ENCODE peak calls at places on chromosomes 5 and 9, in five cellular contexts. One of them, this sample, is unnamed.

GRCh38 chr5:167049771-167050567 is 1241.5 kb upstream of the WWC1 start:
- DNase-seq in glutamatergic neuron: no peak
- DNase-seq in gastrocnemius medialis: no peak
- DNase-seq in CD4-positive, alpha-beta T cell: no peak
- DNase-seq in dorsolateral prefrontal cortex: no peak
- DNase-seq in this sample: no peak

GRCh38 chr9:93108301-93109041 is 12.5 kb downstream of the CARD19 start:
- DNase-seq in glutamatergic neuron: peak; percentile 14
- DNase-seq in gastrocnemius medialis: no peak
- DNase-seq in CD4-positive, alpha-beta T cell: no peak
- DNase-seq in dorsolateral prefrontal cortex: no peak
- DNase-seq in this sample: peak; percentile 2

GRCh38 chr9:93004561-93004960 is 53.9 kb upstream of the SUSD3 start:
- DNase-seq in glutamatergic neuron: no peak
- DNase-seq in gastrocnemius medialis: no peak
- DNase-seq in CD4-positive, alpha-beta T cell: no peak
- DNase-seq in dorsolateral prefrontal cortex: no peak
- DNase-seq in this sample: no peak

GRCh38 chr9:131400627-131401026 is 6.7 kb downstream of the PRRC2B start:
- DNase-seq in glutamatergic neuron: no peak
- DNase-seq in gastrocnemius medialis: no peak
- DNase-seq in CD4-positive, alpha-beta T cell: no peak
- DNase-seq in dorsolateral prefrontal cortex: no peak
- DNase-seq in this sample: no peak

GRCh38 chr9:131422241-131422792 is 28.4 kb downstream of the PRRC2B start:
- DNase-seq in glutamatergic neuron: no peak
- DNase-seq in gastrocnemius medialis: peak; percentile 41
- DNase-seq in CD4-positive, alpha-beta T cell: no peak
- DNase-seq in dorsolateral prefrontal cortex: no peak
- DNase-seq in this sample: no peak

GRCh38 chr9:636931-637591 is 204.4 kb upstream of the DMRT1 start:
- DNase-seq in glutamatergic neuron: no peak
- DNase-seq in gastrocnemius medialis: no peak
- DNase-seq in CD4-positive, alpha-beta T cell: no peak
- DNase-seq in dorsolateral prefrontal cortex: no peak
- DNase-seq in this sample: no peak

GRCh38 chr5:92695123-92696084 is 885.6 kb downstream of the NR2F1-AS1 start:
- DNase-seq in glutamatergic neuron: no peak
- DNase-seq in gastrocnemius medialis: no peak
- DNase-seq in CD4-positive, alpha-beta T cell: no peak
- DNase-seq in dorsolateral prefrontal cortex: no peak
- DNase-seq in this sample: no peak

GRCh38 chr9:96122756-96123155 is 179.2 kb downstream of the HSD17B3 start:
- DNase-seq in glutamatergic neuron: no peak
- DNase-seq in gastrocnemius medialis: no peak
- DNase-seq in CD4-positive, alpha-beta T cell: no peak
- DNase-seq in dorsolateral prefrontal cortex: no peak
- DNase-seq in this sample: no peak

GRCh38 chr9:133088146-133088750 is 26.5 kb downstream of the CEL start:
- DNase-seq in glutamatergic neuron: no peak
- DNase-seq in gastrocnemius medialis: no peak
- DNase-seq in CD4-positive, alpha-beta T cell: no peak
- DNase-seq in dorsolateral prefrontal cortex: no peak
- DNase-seq in this sample: no peak

GRCh38 chr9:35367451-35367850 is 122.5 kb upstream of the RUSC2 start:
- DNase-seq in glutamatergic neuron: no peak
- DNase-seq in gastrocnemius medialis: peak; percentile 65
- DNase-seq in CD4-positive, alpha-beta T cell: no peak
- DNase-seq in dorsolateral prefrontal cortex: no peak
- DNase-seq in this sample: peak; percentile 3

GRCh38 chr9:38047301-38048251 is 21.5 kb downstream of the SHB start:
- DNase-seq in glutamatergic neuron: no peak
- DNase-seq in gastrocnemius medialis: no peak
- DNase-seq in CD4-positive, alpha-beta T cell: no peak
- DNase-seq in dorsolateral prefrontal cortex: peak; percentile 72
- DNase-seq in this sample: peak; percentile 50

GRCh38 chr9:134239130-134239888 is 74.9 kb upstream of the RNU6ATAC start:
- DNase-seq in glutamatergic neuron: no peak
- DNase-seq in gastrocnemius medialis: no peak
- DNase-seq in CD4-positive, alpha-beta T cell: no peak
- DNase-seq in dorsolateral prefrontal cortex: no peak
- DNase-seq in this sample: no peak

GRCh38 chr5:87393331-87393730 is 19.4 kb downstream of the CCNH start:
- DNase-seq in glutamatergic neuron: no peak
- DNase-seq in gastrocnemius medialis: no peak
- DNase-seq in CD4-positive, alpha-beta T cell: no peak
- DNase-seq in dorsolateral prefrontal cortex: no peak
- DNase-seq in this sample: no peak

GRCh38 chr5:72194846-72195245 is 87.6 kb downstream of the MAP1B start:
- DNase-seq in glutamatergic neuron: no peak
- DNase-seq in gastrocnemius medialis: no peak
- DNase-seq in CD4-positive, alpha-beta T cell: no peak
- DNase-seq in dorsolateral prefrontal cortex: no peak
- DNase-seq in this sample: no peak

GRCh38 chr5:134136771-134137170 is 22.3 kb downstream of the TCF7 start:
- DNase-seq in glutamatergic neuron: no peak
- DNase-seq in gastrocnemius medialis: no peak
- DNase-seq in CD4-positive, alpha-beta T cell: no peak
- DNase-seq in dorsolateral prefrontal cortex: peak; percentile 17
- DNase-seq in this sample: no peak

GRCh38 chr9:137406876-137407589 is 15.9 kb downstream of the EXD3 start:
- DNase-seq in glutamatergic neuron: peak; percentile 90
- DNase-seq in gastrocnemius medialis: no peak
- DNase-seq in CD4-positive, alpha-beta T cell: peak; percentile 68
- DNase-seq in dorsolateral prefrontal cortex: no peak
- DNase-seq in this sample: no peak

GRCh38 chr5:137753227-137753985 is 757 bp downstream of the HNRNPA0 start:
- DNase-seq in glutamatergic neuron: peak; percentile 63
- DNase-seq in gastrocnemius medialis: peak; percentile 29
- DNase-seq in CD4-positive, alpha-beta T cell: peak; percentile 35
- DNase-seq in dorsolateral prefrontal cortex: peak; percentile 42
- DNase-seq in this sample: no peak

GRCh38 chr9:86082870-86083269 is 16.5 kb downstream of the GOLM1 start:
- DNase-seq in glutamatergic neuron: no peak
- DNase-seq in gastrocnemius medialis: no peak
- DNase-seq in CD4-positive, alpha-beta T cell: no peak
- DNase-seq in dorsolateral prefrontal cortex: no peak
- DNase-seq in this sample: no peak

GRCh38 chr5:44334622-44335021 is 54.6 kb downstream of the FGF10 start:
- DNase-seq in glutamatergic neuron: no peak
- DNase-seq in gastrocnemius medialis: no peak
- DNase-seq in CD4-positive, alpha-beta T cell: no peak
- DNase-seq in dorsolateral prefrontal cortex: no peak
- DNase-seq in this sample: no peak

GRCh38 chr9:4798281-4798680 is 5.5 kb downstream of the RCL1 start:
- DNase-seq in glutamatergic neuron: no peak
- DNase-seq in gastrocnemius medialis: no peak
- DNase-seq in CD4-positive, alpha-beta T cell: no peak
- DNase-seq in dorsolateral prefrontal cortex: no peak
- DNase-seq in this sample: no peak

GRCh38 chr5:169426674-169427250 is 125.8 kb upstream of the SLIT3 start:
- DNase-seq in glutamatergic neuron: no peak
- DNase-seq in gastrocnemius medialis: no peak
- DNase-seq in CD4-positive, alpha-beta T cell: no peak
- DNase-seq in dorsolateral prefrontal cortex: no peak
- DNase-seq in this sample: no peak

GRCh38 chr9:112711050-112711689 is 6.7 kb downstream of the INIP start:
- DNase-seq in glutamatergic neuron: no peak
- DNase-seq in gastrocnemius medialis: no peak
- DNase-seq in CD4-positive, alpha-beta T cell: no peak
- DNase-seq in dorsolateral prefrontal cortex: no peak
- DNase-seq in this sample: no peak

GRCh38 chr9:89678394-89679005 is 73.7 kb downstream of the GADD45G start:
- DNase-seq in glutamatergic neuron: no peak
- DNase-seq in gastrocnemius medialis: no peak
- DNase-seq in CD4-positive, alpha-beta T cell: no peak
- DNase-seq in dorsolateral prefrontal cortex: no peak
- DNase-seq in this sample: no peak

DNA sequence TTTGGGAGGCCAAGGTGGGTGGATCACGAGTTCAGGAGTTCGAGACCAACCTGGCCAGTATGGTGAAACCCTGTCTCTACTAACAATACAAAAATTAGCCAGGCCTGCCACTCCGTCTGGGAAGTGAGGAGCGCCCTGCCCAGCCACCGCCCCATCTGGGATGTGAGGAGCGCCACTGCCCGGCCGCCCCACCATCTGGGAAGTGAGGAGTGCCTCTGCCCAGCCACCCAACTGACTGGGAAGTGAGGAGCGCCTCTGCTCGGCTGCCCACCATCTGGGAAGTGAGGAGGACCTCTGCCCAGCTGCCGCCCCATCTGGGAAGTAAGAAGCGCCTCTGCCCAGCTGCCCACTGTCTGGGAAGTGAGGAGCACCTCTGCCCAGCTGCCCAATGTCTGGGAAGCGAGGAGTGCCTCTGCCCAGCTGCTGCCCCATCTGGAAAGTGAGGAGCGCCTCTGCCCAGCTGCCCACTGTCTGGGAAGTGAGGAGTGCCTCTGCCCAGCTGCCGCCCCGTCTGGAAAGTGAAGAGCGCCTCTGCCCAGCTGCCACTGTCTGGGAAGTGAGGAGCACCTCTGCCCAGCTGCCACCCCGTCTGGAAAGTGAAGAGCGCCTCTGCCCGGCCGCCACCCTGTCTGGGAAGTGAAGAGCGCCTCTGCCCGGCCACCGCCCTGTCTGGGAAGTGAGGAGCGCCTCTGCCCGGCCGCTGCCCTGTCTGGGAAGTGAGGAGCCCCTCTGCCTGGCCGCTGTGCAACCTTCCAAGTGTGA is 5.3 kb downstream of the ALDH7A1 start:
- DNase-seq in glutamatergic neuron: no peak
- DNase-seq in gastrocnemius medialis: no peak
- DNase-seq in CD4-positive, alpha-beta T cell: no peak
- DNase-seq in dorsolateral prefrontal cortex: no peak
- DNase-seq in this sample: no peak
- TF ChIP-seq CTCF in glutamatergic neuron: no peak
- TF ChIP-seq CTCF in gastrocnemius medialis: no peak
- TF ChIP-seq CTCF in CD4-positive, alpha-beta T cell: no peak
- TF ChIP-seq CTCF in dorsolateral prefrontal cortex: no peak
- TF ChIP-seq CTCF in this sample: no peak

GRCh38 chr5:82349651-82350050 is 71.5 kb upstream of the RPS23 start:
- DNase-seq in glutamatergic neuron: peak; percentile 63
- DNase-seq in gastrocnemius medialis: no peak
- DNase-seq in CD4-positive, alpha-beta T cell: peak; percentile 13
- DNase-seq in dorsolateral prefrontal cortex: no peak
- DNase-seq in this sample: peak; percentile 17
- TF ChIP-seq CTCF in glutamatergic neuron: peak; percentile 42
- TF ChIP-seq CTCF in gastrocnemius medialis: no peak
- TF ChIP-seq CTCF in CD4-positive, alpha-beta T cell: no peak
- TF ChIP-seq CTCF in dorsolateral prefrontal cortex: peak; percentile 38
- TF ChIP-seq CTCF in this sample: peak; percentile 8

DNA sequence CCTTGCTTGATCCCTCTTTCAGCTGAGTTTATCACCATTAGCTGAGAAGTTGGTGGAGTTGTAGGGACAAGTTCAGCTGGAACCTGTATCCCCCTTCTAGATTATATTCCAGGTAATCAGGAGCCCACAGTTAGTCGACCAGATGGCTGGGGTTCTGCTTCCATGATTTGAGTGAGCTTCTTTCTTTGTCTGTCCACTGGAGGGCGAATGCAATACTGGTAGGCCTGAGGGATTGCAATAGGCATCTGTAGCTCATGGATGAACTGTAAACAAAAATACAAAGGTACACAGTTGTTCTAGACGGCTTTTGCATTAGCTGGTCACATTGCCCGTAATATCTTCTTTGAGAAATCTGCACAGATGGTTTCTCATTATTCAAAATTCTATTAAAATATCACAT is 88.9 kb downstream of the PCSK5 start:
- DNase-seq in glutamatergic neuron: no peak
- DNase-seq in gastrocnemius medialis: no peak
- DNase-seq in CD4-positive, alpha-beta T cell: no peak
- DNase-seq in dorsolateral prefrontal cortex: no peak
- DNase-seq in this sample: no peak
- TF ChIP-seq CTCF in glutamatergic neuron: peak; percentile 18
- TF ChIP-seq CTCF in gastrocnemius medialis: no peak
- TF ChIP-seq CTCF in CD4-positive, alpha-beta T cell: no peak
- TF ChIP-seq CTCF in dorsolateral prefrontal cortex: no peak
- TF ChIP-seq CTCF in this sample: no peak

DNA sequence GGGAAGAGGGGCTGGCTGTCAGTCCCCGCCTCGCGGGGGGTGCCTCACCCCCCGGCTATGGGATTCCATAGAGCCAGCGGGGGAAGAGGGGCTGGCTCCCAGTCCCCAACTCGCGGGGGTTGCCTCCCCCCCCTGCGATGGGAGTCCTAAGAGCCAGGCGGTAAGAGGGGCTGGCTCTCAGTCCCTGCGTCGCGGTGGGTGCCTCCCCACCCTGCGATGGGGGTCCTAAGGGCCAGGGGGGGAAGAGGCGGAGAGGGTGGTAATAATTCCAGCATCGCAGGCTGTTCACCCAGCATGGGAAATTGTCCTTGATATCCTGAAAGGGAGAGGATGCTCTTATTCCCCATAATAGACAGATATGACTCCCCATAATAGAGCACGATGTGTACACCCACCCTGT is 9.6 kb upstream of the LCN2 start:
- DNase-seq in glutamatergic neuron: peak; percentile 8
- DNase-seq in gastrocnemius medialis: no peak
- DNase-seq in CD4-positive, alpha-beta T cell: no peak
- DNase-seq in dorsolateral prefrontal cortex: no peak
- DNase-seq in this sample: no peak
- TF ChIP-seq CTCF in glutamatergic neuron: no peak
- TF ChIP-seq CTCF in gastrocnemius medialis: no peak
- TF ChIP-seq CTCF in CD4-positive, alpha-beta T cell: no peak
- TF ChIP-seq CTCF in dorsolateral prefrontal cortex: no peak
- TF ChIP-seq CTCF in this sample: no peak

GRCh38 chr9:20407013-20407412 is 215.3 kb downstream of the MLLT3 start:
- DNase-seq in glutamatergic neuron: no peak
- DNase-seq in gastrocnemius medialis: no peak
- DNase-seq in CD4-positive, alpha-beta T cell: no peak
- DNase-seq in dorsolateral prefrontal cortex: no peak
- DNase-seq in this sample: no peak
- TF ChIP-seq CTCF in glutamatergic neuron: no peak
- TF ChIP-seq CTCF in gastrocnemius medialis: no peak
- TF ChIP-seq CTCF in CD4-positive, alpha-beta T cell: no peak
- TF ChIP-seq CTCF in dorsolateral prefrontal cortex: no peak
- TF ChIP-seq CTCF in this sample: no peak

GRCh38 chr5:139382371-139382770 is 726 bp downstream of the SLC23A1 start:
- DNase-seq in glutamatergic neuron: no peak
- DNase-seq in gastrocnemius medialis: no peak
- DNase-seq in CD4-positive, alpha-beta T cell: no peak
- DNase-seq in dorsolateral prefrontal cortex: no peak
- DNase-seq in this sample: no peak
- TF ChIP-seq CTCF in glutamatergic neuron: no peak
- TF ChIP-seq CTCF in gastrocnemius medialis: no peak
- TF ChIP-seq CTCF in CD4-positive, alpha-beta T cell: no peak
- TF ChIP-seq CTCF in dorsolateral prefrontal cortex: no peak
- TF ChIP-seq CTCF in this sample: no peak